ENCODE peak calls at places on chromosomes 6 and 20, in eight cellular contexts. Q is colonic mucosa, B is NCI-H1092 treated with DMSO at 0.1 percent for 48 hours, R is Kasumi-1, V is neural progenitor cell, I is progenitor cell of endocrine pancreas, W is HFF-Myc, M is Ammon's horn. U is an unnamed sample.
A peak's percentile ranks its signal among the peaks of the same experiment; 100 is the strongest.

GRCh38 chr6:135299256-135299655 is 118.1 kb downstream of the MYB start:
- DNase-seq in V (no peak), R (no peak), W (no peak), M (peak; percentile 22), Q (no peak), I (no peak), B (no peak), U (no peak)

GRCh38 chr20:31845300-31845863 is at the start of gene FOXS1:
- DNase-seq in M (peak; percentile 34), R (no peak), V (peak; percentile 79), Q (no peak), W (no peak), I (no peak), B (no peak), U (peak; percentile 55)

GRCh38 chr20:1391640-1392442 is 1.0 kb downstream of the FKBP1A start:
- DNase-seq in V (peak; percentile 32), B (no peak), W (no peak), I (no peak), R (peak; percentile 28), M (peak; percentile 55), Q (peak; percentile 43), U (no peak)

GRCh38 chr6:44307217-44307616 is 5.9 kb downstream of the AARS2 start:
- DNase-seq in W (no peak), I (no peak), V (no peak), B (no peak), Q (no peak), R (no peak), M (no peak), U (no peak)

GRCh38 chr20:1631309-1632227 is 11.8 kb upstream of the SIRPB1 start:
- DNase-seq in I (no peak), B (no peak), V (no peak), W (no peak), R (no peak), M (peak; percentile 0), Q (no peak), U (no peak)

GRCh38 chr6:165663283-165663735 is 268 bp upstream of the PDE10A start:
- DNase-seq in B (no peak), W (no peak), Q (no peak), V (peak; percentile 78), I (no peak), R (no peak), M (no peak), U (no peak)

GRCh38 chr6:149854532-149854931 is 9.6 kb downstream of the LRP11 start:
- DNase-seq in R (no peak), I (no peak), V (no peak), Q (no peak), W (no peak), B (no peak), M (no peak), U (no peak)

GRCh38 chr20:21564127-21564773 is 50.4 kb upstream of the NKX2-2 start:
- DNase-seq in M (peak; percentile 72), Q (no peak), V (no peak), B (no peak), R (no peak), W (no peak), I (no peak), U (peak; percentile 30)

GRCh38 chr6:75305573-75305972 is 21.0 kb upstream of the TMEM30A start:
- DNase-seq in M (no peak), Q (no peak), R (no peak), I (no peak), B (no peak), W (no peak), V (no peak), U (no peak)

GRCh38 chr6:45959534-45960195 is 56.0 kb downstream of the CLIC5 start:
- DNase-seq in R (peak; percentile 10), I (no peak), W (no peak), Q (no peak), V (no peak), B (peak; percentile 38), M (no peak), U (no peak)

GRCh38 chr6:123589317-123589716 is 47.4 kb downstream of the TRDN start:
- DNase-seq in I (no peak), W (no peak), V (no peak), M (no peak), B (no peak), R (no peak), Q (no peak), U (no peak)

GRCh38 chr6:155541976-155542375 is 86.3 kb upstream of the NOX3 start:
- DNase-seq in I (no peak), W (no peak), B (peak; percentile 47), Q (no peak), R (no peak), M (no peak), V (no peak), U (no peak)